ENCODE peak calls at places on chromosome 19, in six cellular contexts. C, O, W, B, G and M are unnamed samples. For H3K4me1, the result is how much of the 10 kb centered on the place peaks cover.

GRCh38 chr19:48513289-48514122 is 1.9 kb upstream of the LMTK3 start:
- DNase-seq in C (peak), O (peak), W (no peak), B (peak), G (peak), M (peak)

GRCh38 chr19:47021536-47022139 is 2.0 kb downstream of the NPAS1 start:
- DNase-seq in C (no peak), O (peak), W (no peak), B (no peak), G (no peak), M (no peak)

GRCh38 chr19:40190891-40191835 is at the start of gene MAP3K10:
- DNase-seq in C (peak), O (no peak), W (no peak), B (peak), G (peak), M (peak)

GRCh38 chr19:46974181-46974580 is 45.5 kb upstream of the NPAS1 start:
- DNase-seq in C (no peak), O (no peak), W (no peak), B (no peak), G (no peak), M (no peak)

GRCh38 chr19:58181902-58182576 is 822 bp upstream of the ZNF274 start:
- DNase-seq in C (no peak), O (peak), W (no peak), B (peak), G (no peak), M (no peak)

GRCh38 chr19:36449059-36449670 is 30.7 kb upstream of the ZFP82 start:
- DNase-seq in C (no peak), O (no peak), W (no peak), B (no peak), G (no peak), M (no peak)

GRCh38 chr19:16571689-16572331 is 405 bp downstream of the SLC35E1 start:
- DNase-seq in C (no peak), O (no peak), W (no peak), B (no peak), G (no peak), M (no peak)

GRCh38 chr19:37227996-37228395 is 10.0 kb downstream of the ZNF383 start:
- DNase-seq in C (no peak), O (no peak), W (no peak), B (peak), G (no peak), M (no peak)

GRCh38 chr19:47729799-47730520 is 15.4 kb upstream of the NOP53 start:
- DNase-seq in C (peak), O (peak), W (no peak), B (peak), G (peak), M (peak)

DNA sequence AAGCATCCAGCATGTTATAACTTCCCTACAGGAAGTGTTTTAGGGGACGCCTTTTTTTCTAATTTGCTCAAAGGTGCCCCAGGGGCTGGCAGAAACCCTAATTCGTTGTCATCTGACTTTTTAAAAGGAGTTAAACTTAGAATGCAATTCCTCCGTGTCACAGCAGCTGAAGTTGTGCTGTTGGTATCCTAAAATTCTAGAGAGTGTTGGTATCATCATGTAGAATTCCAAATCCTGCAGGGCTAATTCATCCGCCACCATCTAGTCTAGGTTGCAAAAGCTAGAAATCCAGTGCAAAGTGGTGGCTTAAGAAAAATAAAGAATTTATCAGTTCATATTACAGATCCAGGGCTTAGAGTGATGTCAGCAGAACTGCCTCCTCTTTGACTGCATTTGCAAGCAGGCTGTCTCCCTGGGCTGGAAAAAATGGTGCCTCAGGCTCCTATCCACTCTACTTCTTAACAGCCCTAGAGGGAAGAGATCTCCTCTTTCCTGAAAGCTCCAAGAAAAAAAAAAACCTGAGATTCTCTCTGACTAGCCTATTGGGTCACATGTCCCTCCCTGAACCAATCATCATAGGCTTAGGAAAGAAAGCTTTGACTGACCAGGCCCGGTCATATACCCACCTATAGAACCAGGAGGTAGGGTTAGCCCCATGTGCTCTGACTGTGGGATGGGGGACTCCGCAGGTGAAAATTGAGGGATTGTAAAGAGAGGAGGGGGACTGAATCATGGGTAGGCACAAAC is 73.0 kb downstream of the MAP4K1 start:
- DNase-seq in C (no peak), O (peak), W (no peak), B (no peak), G (no peak), M (no peak)
- TF ChIP-seq CTCF in C (no peak), O (peak), W (no peak), B (peak), G (no peak), M (no peak)

DNA sequence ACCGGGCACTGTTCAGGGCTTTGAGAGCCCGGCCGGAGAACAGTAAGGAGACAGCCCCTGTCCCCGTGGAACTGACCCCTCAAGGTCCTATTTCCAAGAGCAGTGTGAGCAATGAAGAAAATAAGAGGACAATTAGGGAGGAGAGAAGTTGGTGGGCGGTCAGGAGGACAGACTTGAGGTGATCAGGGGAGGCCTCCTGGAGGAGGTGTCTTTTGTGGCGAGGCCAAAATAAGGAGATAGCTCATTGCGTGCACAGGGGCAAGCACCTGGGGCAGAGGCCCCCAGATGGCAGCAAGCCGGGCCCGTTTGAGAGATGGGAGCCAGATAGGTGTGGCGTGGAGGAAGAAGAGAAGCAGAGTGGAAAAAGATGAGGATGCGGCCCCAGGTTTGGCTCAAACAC is 2.8 kb upstream of the LRRC4B start:
- DNase-seq in C (no peak), O (no peak), W (no peak), B (no peak), G (no peak), M (no peak)
- H3K4me1 ChIP-seq in C (under half), O (under half), W (under half), B (under half), G (under half), M (under half)

GRCh38 chr19:2611483-2612464 is 90.7 kb downstream of the GNG7 start:
- DNase-seq in C (peak), O (no peak), W (no peak), B (no peak), G (no peak), M (no peak)
- H3K4me3 ChIP-seq in C (no peak), O (no peak), W (no peak), B (no peak), G (peak), M (no peak)

DNA sequence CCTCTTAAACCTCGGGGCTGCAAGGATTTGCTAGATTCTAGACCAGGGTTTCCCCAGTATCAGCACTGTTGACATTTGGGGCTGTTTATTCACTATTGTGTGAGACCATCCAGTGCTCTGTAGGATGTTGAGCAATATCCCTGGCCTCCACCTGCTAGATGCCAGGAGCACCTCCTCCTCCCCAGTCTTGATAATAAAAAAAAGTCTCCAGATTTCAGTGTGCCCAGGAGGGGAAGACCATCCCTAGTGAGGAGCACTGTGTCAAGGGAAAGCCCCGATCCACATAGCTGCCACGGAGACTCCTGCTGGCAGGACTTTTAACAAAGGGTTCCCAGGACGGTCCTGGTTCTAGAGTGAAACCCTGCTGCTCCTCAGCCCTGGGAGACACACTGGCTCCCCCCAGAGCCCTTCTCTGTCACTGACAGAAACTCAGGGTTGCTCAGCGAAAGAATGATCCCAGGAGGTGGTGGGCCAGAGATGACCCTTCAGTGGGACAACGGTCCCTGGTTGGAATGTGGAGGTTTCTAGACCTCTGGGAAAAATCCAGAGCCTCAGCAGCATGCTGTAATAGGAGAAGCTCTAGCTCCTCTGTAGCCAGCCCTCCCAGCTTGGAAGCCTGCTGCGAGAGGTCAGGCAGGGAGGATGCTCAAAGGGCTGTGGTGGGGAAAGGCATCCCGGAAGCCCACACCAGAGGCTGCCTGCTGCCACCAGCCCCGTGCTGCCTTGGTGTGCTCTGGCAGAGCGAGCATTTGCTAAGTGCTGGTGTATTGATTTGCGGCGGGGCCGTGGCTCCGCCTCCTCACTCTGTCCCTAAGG is 20.3 kb downstream of the LYL1 start:
- DNase-seq in C (peak), O (no peak), W (no peak), B (peak), G (no peak), M (peak)
- TF ChIP-seq CTCF in C (peak), O (peak), W (peak), B (peak), G (no peak), M (peak)

GRCh38 chr19:1809663-1810062 is 2.4 kb downstream of the ATP8B3 start:
- DNase-seq in C (no peak), O (no peak), W (no peak), B (no peak), G (no peak), M (no peak)

GRCh38 chr19:1807030-1807694 is 4.9 kb downstream of the ATP8B3 start:
- DNase-seq in C (no peak), O (no peak), W (no peak), B (no peak), G (no peak), M (no peak)

GRCh38 chr19:1807695-1808394 is 4.2 kb downstream of the ATP8B3 start:
- DNase-seq in C (no peak), O (no peak), W (no peak), B (no peak), G (no peak), M (no peak)

GRCh38 chr19:1806184-1807029 is 5.7 kb downstream of the ATP8B3 start:
- DNase-seq in C (no peak), O (no peak), W (no peak), B (no peak), G (no peak), M (no peak)

GRCh38 chr19:1808395-1808731 is 3.7 kb downstream of the ATP8B3 start:
- DNase-seq in C (no peak), O (no peak), W (no peak), B (no peak), G (no peak), M (no peak)
- H3K4me1 ChIP-seq in C (under half), O (under half), W (under half), B (under half), G (under half), M (under half)

DNA sequence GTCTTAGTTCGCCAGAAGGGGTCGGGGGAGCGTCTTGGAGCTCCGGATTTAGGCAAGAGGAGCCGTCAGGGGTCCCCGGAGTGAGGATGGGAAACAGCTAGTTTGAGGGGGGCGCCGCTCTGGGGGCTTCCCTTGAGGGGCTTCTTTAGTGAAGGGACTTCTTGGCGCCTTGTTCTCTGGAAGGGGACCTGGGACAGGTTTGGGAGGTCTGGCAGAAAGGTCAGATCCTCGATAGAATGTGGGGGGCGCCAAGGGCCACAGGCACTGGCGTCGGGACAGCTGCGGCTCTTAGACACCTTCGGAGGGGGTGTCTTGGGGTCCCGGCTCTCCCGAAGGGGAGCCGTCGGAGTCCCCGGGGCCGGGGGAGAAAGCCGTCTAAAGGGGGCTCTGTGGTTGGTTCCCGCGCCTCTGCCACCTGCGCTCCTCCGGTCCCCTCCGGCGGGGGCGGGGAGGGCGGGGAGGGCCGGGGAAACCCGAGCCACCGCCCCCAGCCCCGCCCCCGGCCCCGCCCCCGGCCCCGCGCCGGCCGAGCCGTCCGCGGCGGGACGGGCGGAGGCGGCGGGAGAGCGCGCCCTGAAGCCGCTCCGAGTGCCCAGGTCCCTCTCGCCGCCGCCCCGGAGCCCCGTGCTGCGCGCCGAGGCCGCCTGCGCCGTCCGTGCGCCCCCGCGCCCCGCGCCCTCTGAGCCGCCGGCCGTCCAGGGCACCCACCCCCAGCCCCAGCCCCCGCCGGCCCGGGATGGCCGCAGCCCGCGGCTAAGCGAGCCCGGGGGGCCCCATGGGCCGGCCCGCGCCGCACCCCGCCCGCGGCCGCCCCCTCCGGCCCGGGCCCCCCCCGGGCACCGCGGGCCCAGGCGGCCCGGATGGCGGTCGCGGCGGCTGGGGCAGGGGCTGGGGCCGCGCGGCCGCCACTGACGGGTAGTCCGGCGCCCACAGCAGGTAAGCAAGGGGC is at the start of gene NRTN:
- DNase-seq in C (no peak), O (no peak), W (no peak), B (peak), G (peak), M (no peak)
- H3K4me3 ChIP-seq in C (peak), O (peak), W (peak), B (peak), G (peak), M (no peak)

DNA sequence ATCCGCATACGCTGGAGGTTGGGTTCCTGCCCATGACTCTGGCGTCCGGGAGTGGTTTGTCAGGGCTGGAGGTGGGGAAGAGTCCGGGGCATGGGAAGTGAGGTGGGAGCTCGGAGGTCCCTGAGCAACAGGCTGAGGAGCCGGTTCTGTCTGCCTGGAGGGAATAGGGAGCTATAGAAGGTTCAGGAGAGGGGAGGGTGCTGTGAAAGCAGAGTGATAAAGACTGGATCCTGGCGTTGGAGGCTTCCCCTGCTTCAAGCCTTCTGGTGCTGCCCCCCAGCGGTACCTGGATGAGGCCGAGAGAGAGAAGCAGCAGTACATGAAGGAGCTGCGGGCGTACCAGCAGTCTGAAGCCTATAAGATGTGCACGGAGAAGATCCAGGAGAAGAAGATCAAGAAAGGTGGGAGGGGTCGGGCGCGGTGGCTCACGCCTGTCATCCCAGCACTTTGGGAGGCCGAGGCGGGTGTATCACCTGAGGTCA is 2.6 kb downstream of the HMG20B start:
- DNase-seq in C (no peak), O (no peak), W (no peak), B (peak), G (no peak), M (no peak)
- TF ChIP-seq CTCF in C (no peak), O (peak), W (peak), B (peak), G (no peak), M (no peak)

DNA sequence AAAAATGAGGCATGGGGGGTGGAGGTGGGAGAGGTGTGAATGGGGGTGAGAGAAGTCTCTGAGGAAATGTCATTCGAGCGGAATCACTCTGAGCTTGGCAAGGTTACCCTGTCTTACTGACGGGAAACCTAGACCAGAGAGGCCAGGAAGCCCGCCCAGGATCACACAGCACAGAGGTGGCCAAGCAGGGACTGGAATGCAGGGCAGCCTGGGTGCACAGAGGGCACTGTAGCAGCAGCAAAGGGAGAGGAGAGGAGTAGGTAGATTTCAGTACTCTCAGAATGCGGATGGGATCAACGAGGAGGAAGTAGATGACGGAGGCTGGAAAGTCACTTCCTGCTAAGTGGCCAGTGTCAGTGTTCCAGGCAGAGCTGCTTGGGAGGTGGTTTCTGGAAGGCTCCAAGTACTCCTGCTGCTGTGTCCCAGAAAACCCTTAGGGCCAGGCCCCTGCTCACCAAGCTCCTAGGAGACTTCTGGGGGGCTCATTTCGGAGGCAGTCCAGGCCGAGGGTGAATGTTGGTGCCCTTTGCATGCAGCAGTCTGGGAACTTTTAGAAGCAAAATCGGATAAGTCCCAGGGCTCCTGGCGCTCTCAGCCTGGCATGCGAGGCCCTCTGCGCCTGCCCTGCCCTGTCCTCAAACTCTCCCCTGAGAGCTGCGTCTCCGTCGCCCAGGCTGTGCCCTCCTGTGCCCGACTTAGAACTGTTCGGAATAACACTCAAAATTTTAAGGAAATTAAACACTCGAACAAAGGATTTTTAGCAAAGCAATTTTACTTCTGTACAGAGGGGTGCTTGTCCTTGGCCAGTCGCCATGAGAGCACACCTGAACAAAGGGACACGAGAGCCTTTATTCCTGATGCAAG is 33.5 kb downstream of the DNM2 start:
- DNase-seq in C (no peak), O (no peak), W (no peak), B (no peak), G (peak), M (no peak)
- H3K4me1 ChIP-seq in C (under half), O (under half), W (under half), B (under half), G (half or more), M (under half)